ENCODE peak calls at places on chromosomes 5 and 9, in seven cellular contexts. One of them, this sample, is unnamed.

GRCh38 chr5:152406082-152406481 is 1.0 kb upstream of the NMUR2 start:
- DNase-seq in tibial nerve: no peak
- DNase-seq in cardiac fibroblast: no peak
- DNase-seq in PC-9: no peak
- DNase-seq in bronchial epithelial cell: no peak
- DNase-seq in mesothelial cell of epicardium: no peak
- DNase-seq in sigmoid colon: no peak
- DNase-seq in this sample: no peak

GRCh38 chr9:63817622-63818518 is 1467.1 kb downstream of the FOXD4L5 start:
- DNase-seq in mesothelial cell of epicardium: peak
- DNase-seq in sigmoid colon: peak
- DNase-seq in tibial nerve: peak
- DNase-seq in bronchial epithelial cell: no peak
- DNase-seq in PC-9: peak
- DNase-seq in cardiac fibroblast: peak
- DNase-seq in this sample: no peak

GRCh38 chr5:127029513-127030258 is 672 bp downstream of the MARCHF3 start:
- DNase-seq in tibial nerve: peak
- DNase-seq in bronchial epithelial cell: peak
- DNase-seq in cardiac fibroblast: peak
- DNase-seq in sigmoid colon: peak
- DNase-seq in PC-9: peak
- DNase-seq in mesothelial cell of epicardium: no peak
- DNase-seq in this sample: peak

GRCh38 chr5:10424124-10424731 is 17.5 kb upstream of the ROPN1L start:
- DNase-seq in tibial nerve: no peak
- DNase-seq in cardiac fibroblast: peak
- DNase-seq in PC-9: no peak
- DNase-seq in sigmoid colon: no peak
- DNase-seq in mesothelial cell of epicardium: no peak
- DNase-seq in bronchial epithelial cell: peak
- DNase-seq in this sample: peak

GRCh38 chr5:14156611-14157493 is 13.7 kb downstream of the TRIO start:
- DNase-seq in bronchial epithelial cell: peak
- DNase-seq in PC-9: peak
- DNase-seq in sigmoid colon: no peak
- DNase-seq in tibial nerve: no peak
- DNase-seq in cardiac fibroblast: peak
- DNase-seq in mesothelial cell of epicardium: no peak
- DNase-seq in this sample: peak

GRCh38 chr9:110133059-110133458 is 74.9 kb downstream of the C9orf152 start:
- DNase-seq in PC-9: no peak
- DNase-seq in mesothelial cell of epicardium: no peak
- DNase-seq in bronchial epithelial cell: no peak
- DNase-seq in cardiac fibroblast: peak
- DNase-seq in sigmoid colon: no peak
- DNase-seq in tibial nerve: no peak
- DNase-seq in this sample: no peak

GRCh38 chr5:68898961-68899471 is 194.8 kb upstream of the SLC30A5 start:
- DNase-seq in tibial nerve: no peak
- DNase-seq in cardiac fibroblast: peak
- DNase-seq in bronchial epithelial cell: peak
- DNase-seq in sigmoid colon: no peak
- DNase-seq in mesothelial cell of epicardium: no peak
- DNase-seq in PC-9: peak
- DNase-seq in this sample: peak

GRCh38 chr9:18857769-18858168 is 175.2 kb downstream of the SAXO1 start:
- DNase-seq in cardiac fibroblast: peak
- DNase-seq in bronchial epithelial cell: peak
- DNase-seq in PC-9: no peak
- DNase-seq in mesothelial cell of epicardium: no peak
- DNase-seq in sigmoid colon: no peak
- DNase-seq in tibial nerve: no peak
- DNase-seq in this sample: peak

GRCh38 chr5:126503602-126504104 is 80.4 kb downstream of the GRAMD2B start:
- DNase-seq in mesothelial cell of epicardium: no peak
- DNase-seq in sigmoid colon: peak
- DNase-seq in tibial nerve: no peak
- DNase-seq in PC-9: no peak
- DNase-seq in bronchial epithelial cell: peak
- DNase-seq in cardiac fibroblast: peak
- DNase-seq in this sample: peak

GRCh38 chr5:77724934-77725333 is 51.2 kb downstream of the TBCA start:
- DNase-seq in cardiac fibroblast: no peak
- DNase-seq in tibial nerve: no peak
- DNase-seq in sigmoid colon: no peak
- DNase-seq in bronchial epithelial cell: no peak
- DNase-seq in PC-9: no peak
- DNase-seq in mesothelial cell of epicardium: no peak
- DNase-seq in this sample: no peak

GRCh38 chr5:134547579-134547978 is 22.1 kb downstream of the JADE2 start:
- DNase-seq in tibial nerve: no peak
- DNase-seq in mesothelial cell of epicardium: no peak
- DNase-seq in bronchial epithelial cell: peak
- DNase-seq in sigmoid colon: peak
- DNase-seq in cardiac fibroblast: peak
- DNase-seq in PC-9: no peak
- DNase-seq in this sample: peak

GRCh38 chr5:80238778-80239679 is 16.8 kb downstream of the SERINC5 start:
- DNase-seq in cardiac fibroblast: peak
- DNase-seq in PC-9: no peak
- DNase-seq in mesothelial cell of epicardium: no peak
- DNase-seq in sigmoid colon: peak
- DNase-seq in bronchial epithelial cell: no peak
- DNase-seq in tibial nerve: peak
- DNase-seq in this sample: no peak

GRCh38 chr9:110257097-110257955 is 1.0 kb upstream of the TXN start:
- DNase-seq in PC-9: peak
- DNase-seq in sigmoid colon: no peak
- DNase-seq in cardiac fibroblast: peak
- DNase-seq in bronchial epithelial cell: peak
- DNase-seq in mesothelial cell of epicardium: no peak
- DNase-seq in tibial nerve: no peak
- DNase-seq in this sample: peak

GRCh38 chr5:68406767-68407232 is 191.2 kb downstream of the PIK3R1 start:
- DNase-seq in bronchial epithelial cell: no peak
- DNase-seq in PC-9: no peak
- DNase-seq in cardiac fibroblast: no peak
- DNase-seq in tibial nerve: no peak
- DNase-seq in mesothelial cell of epicardium: no peak
- DNase-seq in sigmoid colon: no peak
- DNase-seq in this sample: no peak

GRCh38 chr9:35229066-35229778 is 67.4 kb downstream of the UNC13B start:
- DNase-seq in cardiac fibroblast: no peak
- DNase-seq in tibial nerve: no peak
- DNase-seq in sigmoid colon: no peak
- DNase-seq in mesothelial cell of epicardium: no peak
- DNase-seq in PC-9: no peak
- DNase-seq in bronchial epithelial cell: peak
- DNase-seq in this sample: peak

GRCh38 chr9:69542942-69543704 is 129.0 kb downstream of the APBA1 start:
- DNase-seq in PC-9: no peak
- DNase-seq in bronchial epithelial cell: no peak
- DNase-seq in sigmoid colon: no peak
- DNase-seq in mesothelial cell of epicardium: no peak
- DNase-seq in cardiac fibroblast: no peak
- DNase-seq in tibial nerve: no peak
- DNase-seq in this sample: no peak

GRCh38 chr5:78727786-78728761 is 79.5 kb upstream of the LHFPL2 start:
- DNase-seq in mesothelial cell of epicardium: no peak
- DNase-seq in cardiac fibroblast: no peak
- DNase-seq in sigmoid colon: no peak
- DNase-seq in bronchial epithelial cell: no peak
- DNase-seq in tibial nerve: no peak
- DNase-seq in PC-9: no peak
- DNase-seq in this sample: no peak

GRCh38 chr5:150411245-150411979 is 1.3 kb downstream of the CD74 start:
- DNase-seq in cardiac fibroblast: no peak
- DNase-seq in sigmoid colon: no peak
- DNase-seq in PC-9: no peak
- DNase-seq in bronchial epithelial cell: peak
- DNase-seq in mesothelial cell of epicardium: no peak
- DNase-seq in tibial nerve: peak
- DNase-seq in this sample: peak

GRCh38 chr9:135219676-135220600 is 132.5 kb downstream of the OLFM1 start:
- DNase-seq in cardiac fibroblast: no peak
- DNase-seq in sigmoid colon: peak
- DNase-seq in tibial nerve: no peak
- DNase-seq in bronchial epithelial cell: no peak
- DNase-seq in PC-9: no peak
- DNase-seq in mesothelial cell of epicardium: no peak
- DNase-seq in this sample: no peak

GRCh38 chr5:136802382-136802781 is 437.0 kb upstream of the TRPC7 start:
- DNase-seq in bronchial epithelial cell: peak
- DNase-seq in mesothelial cell of epicardium: no peak
- DNase-seq in PC-9: no peak
- DNase-seq in sigmoid colon: no peak
- DNase-seq in cardiac fibroblast: peak
- DNase-seq in tibial nerve: no peak
- DNase-seq in this sample: peak

GRCh38 chr9:108271236-108271635 is 584.5 kb downstream of the ACTL7B start:
- DNase-seq in tibial nerve: no peak
- DNase-seq in sigmoid colon: no peak
- DNase-seq in cardiac fibroblast: no peak
- DNase-seq in mesothelial cell of epicardium: no peak
- DNase-seq in bronchial epithelial cell: no peak
- DNase-seq in PC-9: no peak
- DNase-seq in this sample: no peak

GRCh38 chr9:136725612-136726011 is 13.2 kb downstream of the DIPK1B start:
- DNase-seq in tibial nerve: no peak
- DNase-seq in PC-9: no peak
- DNase-seq in bronchial epithelial cell: peak
- DNase-seq in mesothelial cell of epicardium: no peak
- DNase-seq in sigmoid colon: no peak
- DNase-seq in cardiac fibroblast: peak
- DNase-seq in this sample: peak

GRCh38 chr9:136728080-136728547 is 14.6 kb downstream of the LCN10 start:
- DNase-seq in PC-9: peak
- DNase-seq in mesothelial cell of epicardium: peak
- DNase-seq in cardiac fibroblast: peak
- DNase-seq in bronchial epithelial cell: peak
- DNase-seq in sigmoid colon: peak
- DNase-seq in tibial nerve: peak
- DNase-seq in this sample: peak

GRCh38 chr9:136726118-136726517 is 13.7 kb downstream of the DIPK1B start:
- DNase-seq in tibial nerve: no peak
- DNase-seq in PC-9: no peak
- DNase-seq in mesothelial cell of epicardium: no peak
- DNase-seq in bronchial epithelial cell: no peak
- DNase-seq in sigmoid colon: no peak
- DNase-seq in cardiac fibroblast: no peak
- DNase-seq in this sample: no peak

GRCh38 chr9:136728548-136729123 is 14.1 kb downstream of the LCN10 start:
- DNase-seq in tibial nerve: no peak
- DNase-seq in mesothelial cell of epicardium: no peak
- DNase-seq in cardiac fibroblast: peak
- DNase-seq in bronchial epithelial cell: no peak
- DNase-seq in PC-9: no peak
- DNase-seq in sigmoid colon: no peak
- DNase-seq in this sample: no peak

GRCh38 chr9:136726631-136727191 is 14.3 kb downstream of the DIPK1B start:
- DNase-seq in bronchial epithelial cell: no peak
- DNase-seq in tibial nerve: no peak
- DNase-seq in mesothelial cell of epicardium: no peak
- DNase-seq in cardiac fibroblast: no peak
- DNase-seq in sigmoid colon: no peak
- DNase-seq in PC-9: peak
- DNase-seq in this sample: peak
- TF ChIP-seq CTCF in bronchial epithelial cell: peak
- TF ChIP-seq CTCF in tibial nerve: no peak
- TF ChIP-seq CTCF in mesothelial cell of epicardium: no peak
- TF ChIP-seq CTCF in cardiac fibroblast: peak
- TF ChIP-seq CTCF in sigmoid colon: peak
- TF ChIP-seq CTCF in PC-9: peak
- TF ChIP-seq CTCF in this sample: peak

GRCh38 chr5:133365326-133365725 is 247.0 kb downstream of the FSTL4 start:
- DNase-seq in PC-9: no peak
- DNase-seq in mesothelial cell of epicardium: no peak
- DNase-seq in cardiac fibroblast: no peak
- DNase-seq in tibial nerve: no peak
- DNase-seq in bronchial epithelial cell: no peak
- DNase-seq in sigmoid colon: no peak
- DNase-seq in this sample: no peak
- TF ChIP-seq CTCF in PC-9: peak
- TF ChIP-seq CTCF in mesothelial cell of epicardium: peak
- TF ChIP-seq CTCF in cardiac fibroblast: peak
- TF ChIP-seq CTCF in tibial nerve: no peak
- TF ChIP-seq CTCF in bronchial epithelial cell: peak
- TF ChIP-seq CTCF in sigmoid colon: no peak
- TF ChIP-seq CTCF in this sample: peak

GRCh38 chr5:28468121-28468520 is 1429.7 kb upstream of the CDH9 start:
- DNase-seq in bronchial epithelial cell: no peak
- DNase-seq in sigmoid colon: no peak
- DNase-seq in mesothelial cell of epicardium: no peak
- DNase-seq in cardiac fibroblast: peak
- DNase-seq in PC-9: no peak
- DNase-seq in tibial nerve: no peak
- DNase-seq in this sample: no peak

GRCh38 chr5:28473531-28474107 is 1435.2 kb upstream of the CDH9 start:
- DNase-seq in mesothelial cell of epicardium: no peak
- DNase-seq in tibial nerve: no peak
- DNase-seq in bronchial epithelial cell: peak
- DNase-seq in PC-9: no peak
- DNase-seq in sigmoid colon: no peak
- DNase-seq in cardiac fibroblast: peak
- DNase-seq in this sample: peak
- TF ChIP-seq CTCF in mesothelial cell of epicardium: peak
- TF ChIP-seq CTCF in tibial nerve: peak
- TF ChIP-seq CTCF in bronchial epithelial cell: no peak
- TF ChIP-seq CTCF in PC-9: peak
- TF ChIP-seq CTCF in sigmoid colon: no peak
- TF ChIP-seq CTCF in cardiac fibroblast: no peak
- TF ChIP-seq CTCF in this sample: peak

DNA sequence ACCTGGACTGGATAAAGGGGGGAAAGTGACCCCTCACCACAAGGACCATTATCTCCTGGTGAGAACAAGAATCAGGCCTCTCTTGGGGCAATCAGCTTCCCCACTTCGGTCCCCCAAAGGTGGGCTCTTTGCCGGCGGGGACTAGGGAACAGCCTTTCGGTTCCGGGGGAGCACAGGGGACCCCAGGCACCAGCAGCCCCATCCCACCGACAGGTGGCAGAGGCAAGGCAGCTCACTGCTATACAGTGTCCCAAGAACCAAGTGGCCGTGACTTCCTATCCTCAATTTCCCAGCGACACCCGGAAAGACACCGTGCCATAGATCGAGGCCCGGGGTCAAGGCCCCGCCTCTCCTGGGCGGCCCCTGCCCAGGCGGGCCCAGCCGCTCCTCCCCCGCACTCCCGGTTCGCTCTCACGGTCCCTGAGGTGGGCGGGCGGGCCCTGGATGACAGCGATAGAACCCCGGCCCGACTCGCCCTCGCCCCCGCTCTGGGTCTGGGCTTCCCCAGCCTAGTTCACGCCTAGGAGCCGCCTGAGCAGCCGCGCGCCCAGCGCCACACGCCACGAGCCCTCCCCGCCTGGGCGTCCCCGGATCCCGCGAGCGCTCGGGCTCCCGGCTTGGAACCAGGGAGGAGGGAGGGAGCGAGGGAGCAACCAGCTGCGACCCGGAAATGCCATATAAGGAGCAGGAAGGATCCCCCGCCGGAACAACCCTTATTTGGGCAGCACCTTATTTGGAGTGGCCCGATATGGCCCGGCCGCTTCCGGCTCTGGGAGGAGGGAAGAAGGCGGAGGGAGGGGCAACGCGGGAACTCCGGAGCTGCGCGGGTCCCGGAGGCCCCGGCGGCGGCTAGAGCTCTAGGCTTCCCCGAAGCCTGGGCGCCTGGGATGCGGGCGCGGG is 641 bp upstream of the EGR1 start:
- DNase-seq in sigmoid colon: peak
- DNase-seq in bronchial epithelial cell: peak
- DNase-seq in mesothelial cell of epicardium: peak
- DNase-seq in PC-9: peak
- DNase-seq in tibial nerve: peak
- DNase-seq in cardiac fibroblast: peak
- DNase-seq in this sample: peak
- TF ChIP-seq CTCF in sigmoid colon: peak
- TF ChIP-seq CTCF in bronchial epithelial cell: no peak
- TF ChIP-seq CTCF in mesothelial cell of epicardium: peak
- TF ChIP-seq CTCF in PC-9: peak
- TF ChIP-seq CTCF in tibial nerve: peak
- TF ChIP-seq CTCF in cardiac fibroblast: no peak
- TF ChIP-seq CTCF in this sample: no peak